ENCODE peak calls at places on chromosome 3, in four cellular contexts. One of them, this sample, is unnamed.

GRCh38 chr3:62028236-62028635 is 345.1 kb downstream of the FEZF2 start:
- DNase-seq in GM12891: no peak
- DNase-seq in GM12878: no peak
- DNase-seq in K562: no peak
- DNase-seq in this sample: no peak

GRCh38 chr3:139020036-139020867 is 474 bp downstream of the PRR23B start:
- DNase-seq in GM12891: no peak
- DNase-seq in GM12878: no peak
- DNase-seq in K562: no peak
- DNase-seq in this sample: no peak

GRCh38 chr3:29194139-29194538 is 86.7 kb upstream of the RBMS3 start:
- DNase-seq in GM12891: no peak
- DNase-seq in GM12878: no peak
- DNase-seq in K562: no peak
- DNase-seq in this sample: no peak

GRCh38 chr3:106703524-106703923 is 673.7 kb upstream of the CCDC54 start:
- DNase-seq in GM12891: no peak
- DNase-seq in GM12878: no peak
- DNase-seq in K562: no peak
- DNase-seq in this sample: no peak

GRCh38 chr3:191627064-191627463 is 166.1 kb downstream of the PYDC2 start:
- DNase-seq in GM12891: no peak
- DNase-seq in GM12878: no peak
- DNase-seq in K562: no peak
- DNase-seq in this sample: no peak

GRCh38 chr3:76638006-76638405 is 401.9 kb upstream of the ROBO2 start:
- DNase-seq in GM12891: no peak
- DNase-seq in GM12878: no peak
- DNase-seq in K562: no peak
- DNase-seq in this sample: no peak

GRCh38 chr3:100682056-100682853 is 27.0 kb upstream of the TFG start:
- DNase-seq in GM12891: no peak
- DNase-seq in GM12878: no peak
- DNase-seq in K562: no peak
- DNase-seq in this sample: no peak

GRCh38 chr3:10015476-10015904 is 10.7 kb upstream of the FANCD2 start:
- DNase-seq in GM12891: no peak
- DNase-seq in GM12878: no peak
- DNase-seq in K562: no peak
- DNase-seq in this sample: peak

GRCh38 chr3:9028134-9028533 is 64.9 kb upstream of the RAD18 start:
- DNase-seq in GM12891: no peak
- DNase-seq in GM12878: no peak
- DNase-seq in K562: no peak
- DNase-seq in this sample: no peak

GRCh38 chr3:21718161-21718765 is 32.7 kb downstream of the ZNF385D start:
- DNase-seq in GM12891: no peak
- DNase-seq in GM12878: no peak
- DNase-seq in K562: no peak
- DNase-seq in this sample: no peak

GRCh38 chr3:175932586-175932985 is 1073.5 kb downstream of the NAALADL2 start:
- DNase-seq in GM12891: no peak
- DNase-seq in GM12878: no peak
- DNase-seq in K562: no peak
- DNase-seq in this sample: no peak
- TF ChIP-seq SPI1 in GM12891: no peak
- TF ChIP-seq SPI1 in GM12878: no peak
- TF ChIP-seq SPI1 in K562: no peak
- TF ChIP-seq SPI1 in this sample: no peak

DNA sequence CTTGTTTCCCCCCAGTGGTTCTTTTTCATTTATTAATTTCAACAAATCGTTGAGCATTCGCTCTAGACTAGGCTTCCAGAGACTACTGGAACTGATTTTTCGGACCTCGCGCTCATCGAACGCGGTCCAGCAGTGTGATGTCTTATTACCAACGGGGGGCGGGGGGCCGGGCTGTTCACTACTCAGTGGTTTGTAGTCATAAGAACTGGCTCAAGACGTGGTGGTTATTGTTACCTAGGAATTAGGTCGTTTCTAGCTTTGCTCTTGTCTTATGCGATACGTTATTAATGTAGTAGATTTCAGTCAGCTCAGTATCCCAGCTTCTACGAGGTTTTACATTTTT is 855 bp downstream of the RBM5 start:
- DNase-seq in GM12891: no peak
- DNase-seq in GM12878: no peak
- DNase-seq in K562: no peak
- DNase-seq in this sample: no peak
- TF ChIP-seq SPI1 in GM12891: no peak
- TF ChIP-seq SPI1 in GM12878: no peak
- TF ChIP-seq SPI1 in K562: no peak
- TF ChIP-seq SPI1 in this sample: no peak

DNA sequence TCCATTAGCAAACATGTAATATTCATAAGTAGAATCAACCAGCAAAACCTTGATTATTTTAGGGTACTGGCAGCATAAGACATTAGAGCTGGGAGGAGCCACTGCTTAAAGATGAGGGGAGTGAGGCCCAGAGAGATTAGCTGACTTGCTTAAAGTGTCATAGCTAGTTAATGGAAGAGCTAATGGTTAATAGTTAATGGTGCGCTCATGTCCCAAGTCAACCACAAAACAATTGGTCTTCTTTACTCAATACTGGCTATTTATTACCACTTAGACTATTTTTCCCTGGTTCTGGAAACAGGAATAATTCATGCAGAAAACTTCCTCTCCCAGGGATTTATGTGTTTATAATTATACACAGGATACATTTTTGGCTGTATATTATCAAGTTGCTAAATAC is 33.1 kb downstream of the EIF4E3 start:
- DNase-seq in GM12891: no peak
- DNase-seq in GM12878: no peak
- DNase-seq in K562: no peak
- DNase-seq in this sample: no peak
- TF ChIP-seq SPI1 in GM12891: no peak
- TF ChIP-seq SPI1 in GM12878: no peak
- TF ChIP-seq SPI1 in K562: no peak
- TF ChIP-seq SPI1 in this sample: no peak

DNA sequence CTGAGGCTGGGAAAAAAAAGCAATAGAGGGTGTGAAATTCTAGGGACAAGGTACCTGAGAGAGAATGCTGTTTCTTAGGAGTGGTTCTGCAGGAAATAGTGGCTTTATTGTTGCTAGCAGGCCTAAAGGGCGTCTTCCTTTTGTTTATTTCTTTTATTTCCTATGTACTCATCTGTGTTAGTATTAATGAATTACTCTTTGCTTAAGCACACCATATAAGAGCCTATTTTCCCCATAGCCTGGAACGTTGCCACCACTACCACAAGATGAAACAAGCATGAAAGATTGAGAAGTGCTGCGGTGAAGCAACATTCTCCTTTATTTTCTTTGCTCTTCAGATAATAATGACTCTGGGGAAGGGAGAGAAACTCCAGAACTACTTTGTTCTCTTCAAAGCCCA is 21.3 kb upstream of the GOLIM4 start:
- DNase-seq in GM12891: no peak
- DNase-seq in GM12878: no peak
- DNase-seq in K562: no peak
- DNase-seq in this sample: no peak
- TF ChIP-seq SPI1 in GM12891: no peak
- TF ChIP-seq SPI1 in GM12878: no peak
- TF ChIP-seq SPI1 in K562: no peak
- TF ChIP-seq SPI1 in this sample: no peak

GRCh38 chr3:71690222-71690821 is 34.9 kb downstream of the EIF4E3 start:
- DNase-seq in GM12891: no peak
- DNase-seq in GM12878: no peak
- DNase-seq in K562: no peak
- DNase-seq in this sample: no peak
- TF ChIP-seq SPI1 in GM12891: no peak
- TF ChIP-seq SPI1 in GM12878: no peak
- TF ChIP-seq SPI1 in K562: no peak
- TF ChIP-seq SPI1 in this sample: no peak

GRCh38 chr3:133089906-133090305 is 51.7 kb downstream of the TMEM108 start:
- DNase-seq in GM12891: no peak
- DNase-seq in GM12878: no peak
- DNase-seq in K562: no peak
- DNase-seq in this sample: no peak
- TF ChIP-seq SPI1 in GM12891: no peak
- TF ChIP-seq SPI1 in GM12878: no peak
- TF ChIP-seq SPI1 in K562: no peak
- TF ChIP-seq SPI1 in this sample: no peak

This sample was measured in HL-60.